ENCODE peak calls at places on chromosomes 16 and 17, in five cellular contexts. One of them, this sample, is unnamed.

GRCh38 chr17:79044462-79044861 is 20.5 kb downstream of the C1QTNF1 start:
- DNase-seq in psoas muscle: no peak
- DNase-seq in GM12878: no peak
- DNase-seq in fibroblast of pulmonary artery: no peak
- DNase-seq in colonic mucosa: no peak
- DNase-seq in this sample: no peak

GRCh38 chr17:38798614-38799500 is 499 bp downstream of the PIP4K2B start:
- DNase-seq in GM12878: no peak
- DNase-seq in fibroblast of pulmonary artery: peak; percentile 47
- DNase-seq in colonic mucosa: peak; percentile 54
- DNase-seq in psoas muscle: peak; percentile 52
- DNase-seq in this sample: peak; percentile 50

GRCh38 chr16:70433456-70434103 is 5.3 kb downstream of the ST3GAL2 start:
- DNase-seq in fibroblast of pulmonary artery: peak; percentile 92
- DNase-seq in psoas muscle: peak; percentile 61
- DNase-seq in GM12878: no peak
- DNase-seq in colonic mucosa: no peak
- DNase-seq in this sample: peak; percentile 85

GRCh38 chr17:18379246-18380146 is 1.9 kb downstream of the EVPLL start:
- DNase-seq in colonic mucosa: no peak
- DNase-seq in fibroblast of pulmonary artery: no peak
- DNase-seq in psoas muscle: no peak
- DNase-seq in GM12878: no peak
- DNase-seq in this sample: no peak

GRCh38 chr16:84228321-84228838 is 11.4 kb downstream of the KCNG4 start:
- DNase-seq in fibroblast of pulmonary artery: peak; percentile 91
- DNase-seq in colonic mucosa: peak; percentile 23
- DNase-seq in psoas muscle: peak; percentile 82
- DNase-seq in GM12878: no peak
- DNase-seq in this sample: peak; percentile 83

GRCh38 chr17:57890857-57891232 is 41.0 kb upstream of the MRPS23 start:
- DNase-seq in colonic mucosa: no peak
- DNase-seq in fibroblast of pulmonary artery: no peak
- DNase-seq in GM12878: no peak
- DNase-seq in psoas muscle: no peak
- DNase-seq in this sample: no peak

GRCh38 chr16:76232704-76233103 is 44.5 kb upstream of the CNTNAP4 start:
- DNase-seq in colonic mucosa: no peak
- DNase-seq in GM12878: no peak
- DNase-seq in fibroblast of pulmonary artery: no peak
- DNase-seq in psoas muscle: no peak
- DNase-seq in this sample: no peak

GRCh38 chr17:9241371-9241712 is 220.0 kb downstream of the NTN1 start:
- DNase-seq in psoas muscle: peak; percentile 38
- DNase-seq in colonic mucosa: peak; percentile 48
- DNase-seq in GM12878: no peak
- DNase-seq in fibroblast of pulmonary artery: no peak
- DNase-seq in this sample: peak; percentile 32

GRCh38 chr17:50834786-50835562 is 412 bp upstream of the WFIKKN2 start:
- DNase-seq in GM12878: no peak
- DNase-seq in psoas muscle: no peak
- DNase-seq in fibroblast of pulmonary artery: peak; percentile 42
- DNase-seq in colonic mucosa: no peak
- DNase-seq in this sample: no peak

GRCh38 chr17:41278176-41278955 is 2.9 kb downstream of the KRTAP9-7 start:
- DNase-seq in fibroblast of pulmonary artery: no peak
- DNase-seq in psoas muscle: no peak
- DNase-seq in colonic mucosa: no peak
- DNase-seq in GM12878: no peak
- DNase-seq in this sample: no peak

GRCh38 chr16:53099318-53100130 is 44.7 kb downstream of the CHD9 start:
- DNase-seq in colonic mucosa: peak; percentile 95
- DNase-seq in psoas muscle: peak; percentile 94
- DNase-seq in fibroblast of pulmonary artery: peak; percentile 96
- DNase-seq in GM12878: peak; percentile 68
- DNase-seq in this sample: peak; percentile 86

GRCh38 chr16:75293746-75294145 is 42.3 kb upstream of the BCAR1 start:
- DNase-seq in fibroblast of pulmonary artery: no peak
- DNase-seq in colonic mucosa: no peak
- DNase-seq in GM12878: no peak
- DNase-seq in psoas muscle: no peak
- DNase-seq in this sample: no peak

GRCh38 chr16:14215941-14216340 is 144.8 kb downstream of the MRTFB start:
- DNase-seq in GM12878: no peak
- DNase-seq in psoas muscle: no peak
- DNase-seq in colonic mucosa: no peak
- DNase-seq in fibroblast of pulmonary artery: no peak
- DNase-seq in this sample: peak; percentile 15

GRCh38 chr16:29974291-29975133 is 844 bp downstream of the TAOK2 start:
- DNase-seq in psoas muscle: no peak
- DNase-seq in fibroblast of pulmonary artery: peak; percentile 32
- DNase-seq in GM12878: no peak
- DNase-seq in colonic mucosa: no peak
- DNase-seq in this sample: no peak

GRCh38 chr17:64723781-64724180 is 61.7 kb upstream of the SMURF2 start:
- DNase-seq in fibroblast of pulmonary artery: peak; percentile 26
- DNase-seq in GM12878: no peak
- DNase-seq in psoas muscle: no peak
- DNase-seq in colonic mucosa: no peak
- DNase-seq in this sample: no peak

GRCh38 chr16:11757671-11758545 is 15.3 kb upstream of the TXNDC11 start:
- DNase-seq in fibroblast of pulmonary artery: peak; percentile 68
- DNase-seq in psoas muscle: no peak
- DNase-seq in GM12878: no peak
- DNase-seq in colonic mucosa: peak; percentile 59
- DNase-seq in this sample: peak; percentile 18

GRCh38 chr16:67447508-67448076 is 16.7 kb downstream of the HSD11B2 start:
- DNase-seq in GM12878: peak; percentile 15
- DNase-seq in psoas muscle: peak; percentile 45
- DNase-seq in colonic mucosa: peak; percentile 89
- DNase-seq in fibroblast of pulmonary artery: peak; percentile 75
- DNase-seq in this sample: peak; percentile 49

GRCh38 chr17:50210249-50211225 is 9.1 kb upstream of the COL1A1 start:
- DNase-seq in psoas muscle: peak; percentile 76
- DNase-seq in colonic mucosa: peak; percentile 58
- DNase-seq in fibroblast of pulmonary artery: peak; percentile 97
- DNase-seq in GM12878: no peak
- DNase-seq in this sample: peak; percentile 98

GRCh38 chr17:56488800-56489199 is 104.7 kb upstream of the NOG start:
- DNase-seq in colonic mucosa: no peak
- DNase-seq in GM12878: no peak
- DNase-seq in fibroblast of pulmonary artery: no peak
- DNase-seq in psoas muscle: no peak
- DNase-seq in this sample: no peak

GRCh38 chr17:64200080-64201042 is 62.7 kb downstream of the TEX2 start:
- DNase-seq in psoas muscle: no peak
- DNase-seq in fibroblast of pulmonary artery: peak; percentile 47
- DNase-seq in GM12878: peak; percentile 19
- DNase-seq in colonic mucosa: no peak
- DNase-seq in this sample: peak; percentile 76

GRCh38 chr17:36593651-36594316 is 2.1 kb downstream of the DHRS11 start:
- DNase-seq in fibroblast of pulmonary artery: no peak
- DNase-seq in GM12878: no peak
- DNase-seq in colonic mucosa: peak; percentile 46
- DNase-seq in psoas muscle: no peak
- DNase-seq in this sample: no peak

GRCh38 chr16:89293276-89294143 is 76.0 kb downstream of the ZNF778 start:
- DNase-seq in fibroblast of pulmonary artery: no peak
- DNase-seq in psoas muscle: no peak
- DNase-seq in colonic mucosa: no peak
- DNase-seq in GM12878: no peak
- DNase-seq in this sample: no peak

DNA sequence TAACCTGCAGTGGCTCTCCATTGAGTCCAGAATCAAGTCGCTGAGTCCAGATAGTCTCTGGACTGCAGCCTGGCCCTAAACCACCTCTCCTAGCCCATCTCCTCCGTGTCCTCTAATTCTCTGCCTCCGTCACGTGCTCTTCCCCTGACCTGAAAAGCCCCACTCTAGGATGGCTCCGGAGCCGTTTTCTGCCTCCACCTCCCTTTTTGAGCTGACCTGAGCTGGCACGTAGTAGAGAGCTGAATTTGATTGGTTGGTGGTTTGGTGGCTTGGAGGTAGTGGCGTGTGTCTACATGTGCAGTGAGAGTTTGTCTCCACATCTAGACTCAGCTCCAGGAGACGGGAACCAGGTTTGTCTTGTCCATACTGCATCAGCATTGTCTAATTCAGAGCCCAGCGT is 2.9 kb downstream of the SBK1 start:
- DNase-seq in psoas muscle: no peak
- DNase-seq in colonic mucosa: no peak
- DNase-seq in fibroblast of pulmonary artery: no peak
- DNase-seq in GM12878: no peak
- DNase-seq in this sample: no peak
- TF ChIP-seq CTCF in psoas muscle: no peak
- TF ChIP-seq CTCF in colonic mucosa: no peak
- TF ChIP-seq CTCF in fibroblast of pulmonary artery: no peak
- TF ChIP-seq CTCF in GM12878: no peak
- TF ChIP-seq CTCF in this sample: no peak

DNA sequence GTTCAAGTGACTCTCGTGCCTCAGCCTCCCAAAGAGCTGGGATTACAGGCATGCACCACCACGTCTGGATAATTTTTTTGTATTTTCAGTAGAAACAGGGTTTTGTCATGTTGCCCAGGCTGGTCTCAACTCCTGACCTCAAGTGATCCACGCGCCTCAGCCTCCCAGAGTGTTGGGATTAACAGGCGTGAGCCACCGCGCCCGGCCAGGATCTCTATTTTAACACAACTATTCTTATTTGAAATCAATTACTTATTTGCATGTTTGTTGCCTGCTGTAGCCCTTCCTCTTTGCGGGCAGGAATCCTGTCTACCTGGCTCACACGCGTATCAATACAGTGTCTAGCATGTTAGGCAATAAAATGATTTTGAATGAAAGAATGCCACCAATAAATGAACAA is 818 bp upstream of the CNEP1R1 start:
- DNase-seq in GM12878: no peak
- DNase-seq in fibroblast of pulmonary artery: no peak
- DNase-seq in psoas muscle: no peak
- DNase-seq in colonic mucosa: no peak
- DNase-seq in this sample: no peak
- H3K4me3 ChIP-seq in GM12878: no peak overlapping the region
- H3K4me3 ChIP-seq in fibroblast of pulmonary artery: no peak overlapping the region
- H3K4me3 ChIP-seq in psoas muscle: no peak overlapping the region
- H3K4me3 ChIP-seq in colonic mucosa: no peak overlapping the region
- H3K4me3 ChIP-seq in this sample: no peak overlapping the region

GRCh38 chr17:48756816-48757215 is 28.3 kb upstream of the HOXB13 start:
- DNase-seq in fibroblast of pulmonary artery: no peak
- DNase-seq in GM12878: no peak
- DNase-seq in psoas muscle: no peak
- DNase-seq in colonic mucosa: peak; percentile 67
- DNase-seq in this sample: no peak
- TF ChIP-seq CTCF in fibroblast of pulmonary artery: no peak
- TF ChIP-seq CTCF in GM12878: no peak
- TF ChIP-seq CTCF in psoas muscle: no peak
- TF ChIP-seq CTCF in colonic mucosa: no peak
- TF ChIP-seq CTCF in this sample: no peak

GRCh38 chr16:371729-372521 is 1.6 kb upstream of the MRPL28 start:
- DNase-seq in GM12878: no peak
- DNase-seq in colonic mucosa: no peak
- DNase-seq in fibroblast of pulmonary artery: no peak
- DNase-seq in psoas muscle: no peak
- DNase-seq in this sample: no peak

GRCh38 chr16:370980-371728 is 816 bp upstream of the MRPL28 start:
- DNase-seq in fibroblast of pulmonary artery: no peak
- DNase-seq in colonic mucosa: no peak
- DNase-seq in psoas muscle: no peak
- DNase-seq in GM12878: no peak
- DNase-seq in this sample: no peak

GRCh38 chr16:369866-370436 is 387 bp downstream of the MRPL28 start:
- DNase-seq in psoas muscle: no peak
- DNase-seq in fibroblast of pulmonary artery: no peak
- DNase-seq in GM12878: no peak
- DNase-seq in colonic mucosa: no peak
- DNase-seq in this sample: no peak

GRCh38 chr16:369275-369865 is 968 bp downstream of the MRPL28 start:
- DNase-seq in psoas muscle: no peak
- DNase-seq in fibroblast of pulmonary artery: no peak
- DNase-seq in colonic mucosa: no peak
- DNase-seq in GM12878: no peak
- DNase-seq in this sample: no peak

DNA sequence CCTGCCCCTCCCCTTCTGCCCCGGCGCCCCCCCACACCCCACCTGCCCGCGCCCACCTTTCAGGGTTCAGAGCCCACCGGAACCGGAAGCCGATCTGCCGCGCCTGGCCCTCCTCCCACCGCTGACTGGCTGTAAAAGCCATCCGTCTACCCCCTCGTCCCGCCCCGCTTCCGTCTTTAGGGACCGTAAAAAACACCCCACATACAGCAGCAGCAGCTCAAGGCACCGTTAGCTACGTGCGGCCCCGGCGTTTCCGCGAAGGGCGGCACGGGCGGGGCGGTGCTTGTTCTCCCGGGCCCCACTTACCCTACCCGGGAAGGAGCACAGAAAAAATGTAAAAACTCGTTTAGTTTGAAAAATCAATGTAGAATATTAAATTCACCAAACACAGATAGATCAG is at the start of gene MRPL28:
- DNase-seq in fibroblast of pulmonary artery: peak; percentile 96
- DNase-seq in GM12878: peak; percentile 87
- DNase-seq in colonic mucosa: peak; percentile 96
- DNase-seq in psoas muscle: peak; percentile 94
- DNase-seq in this sample: peak; percentile 97
- H3K4me3 ChIP-seq in fibroblast of pulmonary artery: peak within 1 kb of the TSS; percentile 47
- H3K4me3 ChIP-seq in GM12878: peak within 1 kb of the TSS; percentile 65
- H3K4me3 ChIP-seq in colonic mucosa: peak within 1 kb of the TSS; percentile 41
- H3K4me3 ChIP-seq in psoas muscle: peak within 1 kb of the TSS; percentile 60
- H3K4me3 ChIP-seq in this sample: peak within 1 kb of the TSS; percentile 45

GRCh38 chr17:8186787-8187516 is 3.0 kb downstream of the BORCS6 start:
- DNase-seq in GM12878: peak; percentile 97
- DNase-seq in colonic mucosa: peak; percentile 94
- DNase-seq in fibroblast of pulmonary artery: peak; percentile 97
- DNase-seq in psoas muscle: peak; percentile 87
- DNase-seq in this sample: peak; percentile 96
- TF ChIP-seq CTCF in GM12878: peak; percentile 44
- TF ChIP-seq CTCF in colonic mucosa: no peak
- TF ChIP-seq CTCF in fibroblast of pulmonary artery: peak; percentile 42
- TF ChIP-seq CTCF in psoas muscle: peak; percentile 38
- TF ChIP-seq CTCF in this sample: peak; percentile 52